ENCODE peak calls at places on chromosomes 5 and 9, in ten cellular contexts. P is A549, X is RWPE1, I is tibial nerve, Z is mammary epithelial cell, C is heart right ventricle, G is spleen, R is IMR-90, B is cardiac muscle cell, A is ovary. L is an unnamed sample.

GRCh38 chr5:53418844-53419243 is 61.6 kb upstream of the FST start:
- DNase-seq in P (peak; percentile 86), B (peak; percentile 89), I (no peak), G (no peak), C (no peak), R (peak; percentile 99), A (no peak), X (peak; percentile 83), Z (peak; percentile 96), L (no peak)

GRCh38 chr9:114025196-114025753 is 52.8 kb downstream of the AMBP start:
- DNase-seq in I (no peak), P (no peak), B (peak; percentile 13), A (no peak), G (no peak), X (no peak), C (no peak), Z (no peak), R (no peak), L (no peak)

GRCh38 chr5:33401482-33402390 is 39.0 kb upstream of the TARS1 start:
- DNase-seq in G (no peak), I (no peak), P (peak; percentile 29), X (peak; percentile 70), B (peak; percentile 46), R (peak; percentile 64), Z (peak; percentile 73), C (no peak), A (no peak), L (no peak)

GRCh38 chr9:86185872-86186271 is 73.6 kb downstream of the C9orf153 start:
- DNase-seq in X (no peak), P (no peak), I (no peak), Z (peak; percentile 12), C (no peak), B (no peak), R (peak; percentile 2), G (no peak), A (no peak), L (no peak)

GRCh38 chr5:177495243-177496060 is 2.0 kb downstream of the PDLIM7 start:
- DNase-seq in R (peak; percentile 88), Z (peak; percentile 56), A (peak; percentile 69), C (peak; percentile 57), G (peak; percentile 84), P (peak; percentile 72), X (no peak), I (peak; percentile 39), B (peak; percentile 96), L (no peak)

GRCh38 chr9:91995000-91995399 is 45.0 kb upstream of the ROR2 start:
- DNase-seq in A (no peak), X (no peak), Z (no peak), G (no peak), C (no peak), I (no peak), R (no peak), B (peak; percentile 28), P (no peak), L (no peak)

GRCh38 chr5:61516946-61517345 is 184.9 kb downstream of the ZSWIM6 start:
- DNase-seq in G (no peak), B (no peak), P (no peak), A (no peak), I (no peak), C (no peak), Z (no peak), X (no peak), R (no peak), L (no peak)

GRCh38 chr5:95822408-95823240 is at the start of gene GLRX:
- DNase-seq in G (peak; percentile 86), X (peak; percentile 91), A (peak; percentile 54), Z (peak; percentile 86), P (peak; percentile 81), I (peak; percentile 80), B (peak; percentile 85), R (peak; percentile 89), C (peak; percentile 75), L (peak; percentile 74)

GRCh38 chr5:143213231-143213850 is 190.1 kb downstream of the NR3C1 start:
- DNase-seq in I (no peak), P (no peak), X (no peak), Z (no peak), C (no peak), G (no peak), R (peak; percentile 54), B (peak; percentile 74), A (no peak), L (no peak)

GRCh38 chr5:163912023-163912422 is 406.6 kb downstream of the MAT2B start:
- DNase-seq in R (no peak), G (no peak), C (no peak), X (no peak), B (no peak), A (no peak), Z (no peak), I (no peak), P (no peak), L (no peak)
- TF ChIP-seq CTCF in R (no peak), G (no peak), C (no peak), X (no peak), B (no peak), A (no peak), Z (no peak), I (no peak), P (no peak), L (no peak)

GRCh38 chr5:77277764-77278163 is 67.3 kb downstream of the PDE8B start:
- DNase-seq in B (no peak), A (no peak), G (no peak), C (no peak), Z (no peak), X (no peak), P (no peak), R (no peak), I (no peak), L (no peak)

GRCh38 chr5:77285442-77285841 is 75.0 kb downstream of the PDE8B start:
- DNase-seq in X (no peak), G (no peak), A (no peak), P (no peak), C (no peak), Z (no peak), I (no peak), B (no peak), R (no peak), L (no peak)

GRCh38 chr5:77280036-77280435 is 69.6 kb downstream of the PDE8B start:
- DNase-seq in P (no peak), Z (no peak), A (no peak), B (no peak), X (no peak), I (no peak), G (no peak), R (no peak), C (no peak), L (no peak)

GRCh38 chr5:77282337-77283027 is 72.0 kb downstream of the PDE8B start:
- DNase-seq in R (peak; percentile 88), B (peak; percentile 49), X (peak; percentile 73), C (no peak), G (no peak), I (no peak), Z (peak; percentile 63), P (peak; percentile 23), A (no peak), L (no peak)

GRCh38 chr5:77281969-77282336 is 71.5 kb downstream of the PDE8B start:
- DNase-seq in G (no peak), I (no peak), P (no peak), C (no peak), A (no peak), Z (no peak), B (no peak), R (no peak), X (no peak), L (no peak)
- H3K27ac ChIP-seq in G (no peak overlapping the region), I (no peak overlapping the region), P (no peak overlapping the region), C (no peak overlapping the region), A (no peak overlapping the region), Z (no peak overlapping the region), B (no peak overlapping the region), R (peak overlapping the region; percentile 16), X (peak overlapping the region; percentile 34), L (no peak overlapping the region)

GRCh38 chr5:1737790-1738405 is 61.7 kb downstream of the MRPL36 start:
- DNase-seq in C (no peak), R (peak; percentile 13), X (peak; percentile 54), G (no peak), P (peak; percentile 16), Z (peak; percentile 17), A (no peak), I (no peak), B (peak; percentile 33), L (no peak)
- TF ChIP-seq CTCF in C (peak; percentile 46), R (peak; percentile 47), X (peak; percentile 76), G (peak; percentile 59), P (peak; percentile 40), Z (peak; percentile 57), A (no peak), I (no peak), B (peak; percentile 68), L (no peak)

DNA sequence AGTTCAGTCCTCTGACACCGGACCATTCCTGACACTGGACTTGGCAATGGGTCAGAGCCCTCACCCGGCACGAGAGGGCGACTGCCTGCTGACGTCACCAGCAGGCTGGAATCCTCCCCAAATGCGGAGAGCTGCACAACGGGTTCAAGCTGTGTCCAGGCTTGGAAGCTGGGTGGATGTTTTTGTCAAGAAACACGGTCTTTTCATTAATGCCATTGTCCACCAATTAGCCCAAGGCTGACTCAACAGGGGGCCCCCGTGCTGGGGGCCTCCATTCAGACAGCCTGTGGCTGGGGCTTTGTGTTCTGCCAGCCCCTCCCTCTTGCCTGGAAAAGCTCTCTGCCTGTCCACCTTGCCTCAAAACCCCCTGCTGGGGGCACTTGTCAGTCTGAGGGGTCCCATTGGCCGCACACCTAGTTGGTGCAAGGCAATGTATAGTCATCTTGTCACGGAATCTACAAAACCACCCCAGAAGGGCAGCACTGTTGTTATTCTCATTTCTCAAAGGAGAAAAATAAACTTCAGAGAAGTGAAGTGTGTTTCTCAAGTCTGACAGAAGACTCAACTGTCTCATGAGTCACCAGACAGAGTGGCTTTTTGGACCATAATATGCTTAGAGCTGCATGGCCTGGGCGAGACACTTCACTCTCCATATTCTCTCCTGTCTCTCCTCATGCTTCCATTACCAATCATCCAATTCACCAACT is 24.6 kb downstream of the NDUFA8 start:
- DNase-seq in P (no peak), Z (no peak), C (no peak), B (no peak), R (peak; percentile 23), G (no peak), I (no peak), A (no peak), X (no peak), L (no peak)
- H3K27ac ChIP-seq in P (no peak overlapping the region), Z (no peak overlapping the region), C (no peak overlapping the region), B (no peak overlapping the region), R (no peak overlapping the region), G (no peak overlapping the region), I (no peak overlapping the region), A (no peak overlapping the region), X (no peak overlapping the region), L (no peak overlapping the region)

DNA sequence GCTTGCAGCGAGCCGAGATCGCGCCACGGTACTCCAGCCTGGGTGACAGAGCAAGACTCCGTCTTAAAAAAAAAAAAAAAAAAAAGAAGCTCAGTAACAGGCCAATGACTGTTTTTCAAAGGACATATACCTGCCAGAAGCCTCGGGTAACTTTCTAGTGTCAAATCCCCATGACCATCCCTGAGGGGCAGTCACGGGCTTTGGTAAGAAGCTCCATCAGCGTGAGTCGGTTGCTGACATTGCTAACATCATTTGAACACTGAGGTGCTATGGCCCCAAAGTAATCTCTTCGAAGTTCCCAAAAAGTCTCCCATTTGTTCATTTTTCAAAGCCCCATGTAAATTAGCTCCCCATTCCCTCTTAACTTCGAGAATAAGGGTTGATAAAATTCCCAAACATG is 11.6 kb downstream of the NAIP start:
- DNase-seq in G (no peak), P (peak; percentile 23), B (no peak), R (no peak), I (no peak), X (no peak), Z (no peak), C (no peak), A (no peak), L (no peak)
- TF ChIP-seq CTCF in G (no peak), P (no peak), B (no peak), R (no peak), I (no peak), X (no peak), Z (no peak), C (no peak), A (no peak), L (no peak)

L was measured in dorsolateral prefrontal cortex.